ENCODE peak calls at places on chromosome 16, in seven cellular contexts. U, C, L, P, H, W and Q are unnamed samples. For H3K4me1, the result is how much of the 10 kb centered on the place peaks cover.

GRCh38 chr16:13480801-13481200 is 439.2 kb upstream of the ERCC4 start:
- DNase-seq in P (no peak), H (no peak), L (no peak), U (no peak), C (no peak), W (no peak), Q (no peak)

GRCh38 chr16:66988197-66988788 is at the start of gene CES4A:
- DNase-seq in H (peak), C (no peak), L (no peak), P (peak), W (no peak), U (peak), Q (peak)

GRCh38 chr16:26665166-26665939 is 401.4 kb upstream of the C16orf82 start:
- DNase-seq in U (no peak), H (no peak), C (no peak), L (no peak), W (no peak), P (no peak), Q (no peak)

GRCh38 chr16:50557046-50557445 is 8.8 kb downstream of the NKD1 start:
- DNase-seq in L (no peak), C (no peak), W (no peak), U (no peak), P (no peak), H (no peak), Q (no peak)

GRCh38 chr16:82232806-82233205 is 62.8 kb upstream of the MPHOSPH6 start:
- DNase-seq in P (no peak), L (no peak), U (no peak), W (no peak), H (no peak), C (no peak), Q (no peak)

GRCh38 chr16:82368041-82368440 is 198.0 kb upstream of the MPHOSPH6 start:
- DNase-seq in C (peak), P (peak), U (peak), L (peak), H (peak), W (no peak), Q (peak)

GRCh38 chr16:75620326-75621169 is 2.5 kb downstream of the ADAT1 start:
- DNase-seq in P (no peak), H (no peak), U (no peak), C (no peak), L (peak), W (peak), Q (no peak)

GRCh38 chr16:88681709-88682451 is 4.4 kb downstream of the SNAI3 start:
- DNase-seq in H (peak), P (peak), C (peak), W (peak), L (peak), U (no peak), Q (no peak)

GRCh38 chr16:24131294-24131693 is 124.8 kb upstream of the CACNG3 start:
- DNase-seq in U (no peak), L (no peak), H (no peak), W (no peak), P (no peak), C (no peak), Q (no peak)

GRCh38 chr16:24208710-24209109 is 47.4 kb upstream of the CACNG3 start:
- DNase-seq in C (no peak), P (no peak), W (no peak), U (no peak), L (no peak), H (no peak), Q (no peak)

GRCh38 chr16:19884611-19885455 is at the start of gene GPRC5B:
- DNase-seq in C (peak), W (peak), U (peak), L (peak), P (peak), H (peak), Q (peak)

GRCh38 chr16:88747588-88748301 is 37.3 kb downstream of the PIEZO1 start:
- DNase-seq in H (no peak), L (peak), C (no peak), W (peak), U (no peak), P (no peak), Q (no peak)

GRCh38 chr16:16857012-16857411 is 478.1 kb downstream of the NPIPA7 start:
- DNase-seq in L (no peak), U (no peak), W (no peak), H (no peak), C (no peak), P (no peak), Q (no peak)

GRCh38 chr16:50731130-50731988 is 10.5 kb upstream of the CYLD start:
- DNase-seq in L (no peak), W (no peak), P (no peak), H (no peak), U (no peak), C (no peak), Q (no peak)

GRCh38 chr16:77402118-77402517 is 32.7 kb downstream of the ADAMTS18 start:
- DNase-seq in P (no peak), L (no peak), C (no peak), W (no peak), H (no peak), U (peak), Q (no peak)

GRCh38 chr16:31382485-31383161 is 10.5 kb upstream of the ITGAD start:
- DNase-seq in P (peak), W (peak), H (peak), C (peak), L (peak), U (peak), Q (peak)

GRCh38 chr16:48534601-48535340 is 75.2 kb downstream of the N4BP1 start:
- DNase-seq in P (no peak), U (no peak), L (no peak), H (no peak), W (no peak), C (no peak), Q (no peak)

GRCh38 chr16:48014349-48015135 is 141.3 kb downstream of the ABCC12 start:
- DNase-seq in L (no peak), P (peak), H (peak), W (no peak), C (no peak), U (no peak), Q (no peak)

GRCh38 chr16:14148569-14148968 is 77.5 kb downstream of the MRTFB start:
- DNase-seq in C (no peak), L (no peak), H (peak), W (no peak), P (peak), U (no peak), Q (no peak)

GRCh38 chr16:75420987-75421819 is 12.1 kb downstream of the CFDP1 start:
- DNase-seq in L (no peak), P (peak), H (peak), C (peak), W (peak), U (no peak), Q (peak)

GRCh38 chr16:75697571-75697970 is 3.7 kb downstream of the DUXB start:
- DNase-seq in H (no peak), C (no peak), P (no peak), L (no peak), U (no peak), W (no peak), Q (no peak)

GRCh38 chr16:47779201-47780016 is 318.3 kb downstream of the PHKB start:
- DNase-seq in H (peak), P (peak), C (no peak), W (no peak), L (peak), U (peak), Q (peak)

GRCh38 chr16:78976212-78976611 is 624.3 kb downstream of the MAF start:
- DNase-seq in C (no peak), H (no peak), U (no peak), P (no peak), W (no peak), L (no peak), Q (no peak)

GRCh38 chr16:81319221-81319912 is 4.6 kb downstream of the GAN start:
- DNase-seq in L (no peak), W (no peak), U (peak), C (no peak), P (peak), H (peak), Q (peak)

GRCh38 chr16:75197522-75198134 is 9.3 kb downstream of the CTRB2 start:
- DNase-seq in W (no peak), U (no peak), L (no peak), H (no peak), C (no peak), P (no peak), Q (no peak)

GRCh38 chr16:76226011-76226410 is 51.2 kb upstream of the CNTNAP4 start:
- DNase-seq in U (no peak), W (no peak), L (no peak), P (no peak), H (no peak), C (no peak), Q (peak)

GRCh38 chr16:24051125-24051524 is 205.0 kb upstream of the CACNG3 start:
- DNase-seq in U (no peak), P (no peak), W (no peak), C (no peak), H (no peak), L (no peak), Q (no peak)

GRCh38 chr16:90057738-90058173 is 19.4 kb downstream of the PRDM7 start:
- DNase-seq in H (peak), L (no peak), U (no peak), W (no peak), C (no peak), P (peak), Q (no peak)

GRCh38 chr16:54288592-54289241 is 2.1 kb upstream of the IRX3 start:
- DNase-seq in H (no peak), L (no peak), U (no peak), P (no peak), W (no peak), C (no peak), Q (no peak)

GRCh38 chr16:60217787-60218186 is 1483.7 kb upstream of the GOT2 start:
- DNase-seq in L (no peak), P (no peak), U (no peak), W (no peak), H (no peak), C (no peak), Q (no peak)

GRCh38 chr16:3732171-3732570 is 14.8 kb upstream of the TRAP1 start:
- DNase-seq in U (no peak), H (no peak), C (no peak), W (no peak), L (no peak), P (no peak), Q (no peak)

GRCh38 chr16:11258553-11259287 is 2.7 kb upstream of the SOCS1 start:
- DNase-seq in L (peak), P (no peak), U (peak), C (peak), W (peak), H (no peak), Q (peak)

GRCh38 chr16:81615411-81615810 is 163.7 kb upstream of the PLCG2 start:
- DNase-seq in L (no peak), H (no peak), U (no peak), P (no peak), C (no peak), W (no peak), Q (no peak)

GRCh38 chr16:15786501-15786900 is 70.3 kb downstream of the MYH11 start:
- DNase-seq in U (no peak), P (no peak), C (no peak), W (no peak), L (no peak), H (no peak), Q (no peak)
- H3K4me1 ChIP-seq in U (under half), P (under half), C (under half), W (under half), L (under half), H (under half), Q (under half)

GRCh38 chr16:8547756-8548155 is 42.6 kb downstream of the TMEM114 start:
- DNase-seq in H (no peak), P (no peak), C (no peak), L (no peak), U (no peak), W (no peak), Q (no peak)

GRCh38 chr16:8541868-8542267 is 48.4 kb downstream of the TMEM114 start:
- DNase-seq in W (no peak), P (no peak), L (no peak), U (no peak), H (no peak), C (no peak), Q (no peak)

GRCh38 chr16:8548166-8548565 is 42.1 kb downstream of the TMEM114 start:
- DNase-seq in L (no peak), H (no peak), U (no peak), W (peak), P (no peak), C (no peak), Q (no peak)

GRCh38 chr16:8537691-8538342 is 52.5 kb downstream of the TMEM114 start:
- DNase-seq in W (no peak), P (no peak), C (no peak), U (no peak), H (no peak), L (no peak), Q (no peak)

DNA sequence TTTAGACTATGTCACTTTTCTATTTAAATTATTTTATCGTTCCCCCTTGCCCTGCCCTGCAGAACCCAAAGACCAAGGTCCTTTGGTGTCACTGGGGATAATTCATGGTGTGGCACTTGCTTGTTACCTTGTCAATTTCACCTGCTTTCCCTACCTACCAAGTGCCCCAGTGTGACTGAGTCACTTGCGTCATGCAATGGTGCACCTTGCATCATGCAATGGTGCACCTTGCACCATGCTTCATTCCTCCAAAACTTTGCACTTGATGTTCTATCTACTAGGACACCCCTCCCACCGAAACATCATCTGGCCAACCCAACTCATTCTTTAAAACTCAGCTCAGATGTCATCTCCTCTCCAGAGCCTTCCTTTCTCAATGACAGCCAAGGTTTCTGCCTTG is 47.1 kb downstream of the TMEM114 start:
- DNase-seq in L (no peak), W (no peak), P (no peak), C (no peak), U (no peak), H (no peak), Q (no peak)
- H3K4me1 ChIP-seq in L (under half), W (under half), P (under half), C (under half), U (under half), H (under half), Q (under half)

GRCh38 chr16:2037631-2038358 is 9.8 kb downstream of the NTHL1 start:
- DNase-seq in W (no peak), H (no peak), C (no peak), L (no peak), P (no peak), U (no peak), Q (no peak)

GRCh38 chr16:2039286-2040030 is 8.2 kb downstream of the NTHL1 start:
- DNase-seq in W (peak), U (no peak), P (peak), H (peak), C (peak), L (no peak), Q (peak)

GRCh38 chr16:2040031-2040430 is 7.6 kb downstream of the NTHL1 start:
- DNase-seq in C (peak), L (no peak), H (no peak), W (no peak), P (no peak), U (no peak), Q (peak)

GRCh38 chr16:2037115-2037514 is 10.4 kb downstream of the NHERF2 start:
- DNase-seq in L (no peak), U (no peak), C (no peak), P (no peak), H (no peak), W (no peak), Q (no peak)

DNA sequence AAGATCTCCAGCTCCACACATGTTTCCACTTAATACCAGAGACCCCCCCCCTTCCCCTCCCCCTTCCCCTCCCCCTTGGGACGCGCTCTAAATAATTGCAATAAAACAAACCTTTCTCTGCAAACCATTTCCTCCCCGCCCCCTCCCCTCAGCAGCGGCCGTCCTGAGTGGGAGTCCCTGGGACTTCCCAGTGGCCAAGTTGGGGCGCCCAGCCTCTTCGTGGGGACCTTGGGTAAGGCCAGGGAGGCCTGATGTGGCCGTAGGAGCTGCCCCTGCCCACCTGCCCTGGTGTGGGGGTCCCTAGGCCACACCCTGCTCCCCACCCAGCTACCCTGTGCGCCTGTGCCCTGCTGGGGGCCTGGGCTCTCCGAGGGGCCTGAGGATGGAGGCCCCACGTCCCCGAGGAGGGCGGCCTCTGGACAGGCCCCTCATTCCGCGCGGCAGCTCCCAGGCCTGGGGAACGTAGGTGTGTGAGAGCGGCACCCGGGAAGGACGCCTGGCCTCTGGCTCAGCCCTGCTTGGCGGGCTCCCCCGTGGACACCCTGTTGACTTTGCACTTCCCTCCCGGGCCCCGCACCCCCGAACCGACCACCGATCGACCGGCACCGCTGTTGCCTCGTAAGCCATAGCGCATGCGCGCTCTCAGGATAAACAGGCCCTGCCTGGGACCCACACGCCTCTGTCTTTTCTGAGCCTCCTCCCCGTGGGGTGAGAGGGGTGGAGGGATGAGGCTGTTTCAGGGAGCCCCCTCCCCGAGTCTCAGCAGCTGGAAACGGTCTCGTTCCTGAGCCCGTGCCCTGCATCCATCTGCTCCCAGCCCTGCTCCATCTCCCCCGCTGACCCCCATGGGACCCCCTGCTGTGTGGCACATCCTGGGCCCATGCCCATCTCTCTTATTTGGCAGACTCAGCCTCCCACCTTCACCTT is 9.0 kb downstream of the NTHL1 start:
- DNase-seq in C (peak), L (no peak), P (no peak), U (no peak), W (no peak), H (no peak), Q (no peak)
- H3K4me1 ChIP-seq in C (half or more), L (under half), P (half or more), U (under half), W (half or more), H (half or more), Q (under half)

GRCh38 chr16:85138073-85138824 is 26.0 kb upstream of the CIBAR2 start:
- DNase-seq in H (no peak), W (no peak), L (no peak), P (no peak), U (no peak), C (no peak), Q (no peak)

GRCh38 chr16:85137323-85138072 is 25.2 kb upstream of the CIBAR2 start:
- DNase-seq in L (no peak), P (peak), U (peak), H (peak), W (peak), C (peak), Q (peak)

GRCh38 chr16:85140455-85141012 is 28.3 kb upstream of the CIBAR2 start:
- DNase-seq in U (no peak), C (no peak), W (no peak), L (no peak), H (no peak), P (no peak), Q (no peak)

GRCh38 chr16:85139888-85140339 is 27.6 kb upstream of the CIBAR2 start:
- DNase-seq in H (no peak), L (no peak), W (no peak), C (no peak), P (no peak), U (no peak), Q (no peak)

GRCh38 chr16:85138825-85139627 is 26.8 kb upstream of the CIBAR2 start:
- DNase-seq in C (no peak), U (no peak), P (no peak), W (no peak), L (no peak), H (no peak), Q (no peak)
- H3K4me1 ChIP-seq in C (half or more), U (under half), P (under half), W (under half), L (under half), H (under half), Q (under half)

DNA sequence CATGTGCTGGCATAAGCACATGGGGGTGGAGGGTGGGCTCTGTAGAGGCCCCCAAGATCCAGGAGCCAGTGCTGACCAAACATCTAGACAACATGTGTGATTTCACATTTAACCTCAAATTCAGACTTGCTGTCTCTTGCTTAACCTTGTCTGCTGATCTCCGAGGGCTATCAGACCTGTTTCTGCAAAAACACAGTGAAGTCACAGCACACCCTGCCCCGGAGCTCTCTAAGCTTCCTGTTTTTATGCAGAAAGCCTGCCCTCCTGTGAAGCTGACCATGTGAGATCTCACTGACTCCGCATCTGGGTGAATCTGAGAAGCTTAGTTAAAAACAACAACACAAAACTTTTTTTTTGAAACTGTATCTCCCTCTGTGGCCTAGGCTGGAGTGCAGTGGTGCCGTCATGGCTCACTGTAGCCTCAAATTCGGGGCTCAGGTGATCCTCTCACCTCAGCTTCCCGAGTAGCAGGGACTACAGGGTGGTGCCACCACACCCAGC is 6.6 kb upstream of the DPEP2 start:
- DNase-seq in H (no peak), U (no peak), C (no peak), P (no peak), W (peak), L (peak), Q (peak)
- H3K4me1 ChIP-seq in H (under half), U (under half), C (under half), P (under half), W (under half), L (half or more), Q (under half)

GRCh38 chr16:30091474-30092372 is at the start of gene TBX6:
- DNase-seq in W (peak), C (peak), L (peak), U (peak), P (peak), H (peak), Q (peak)

GRCh38 chr16:30088237-30088831 is 3.4 kb downstream of the TBX6 start:
- DNase-seq in L (no peak), U (no peak), C (no peak), P (no peak), W (no peak), H (no peak), Q (no peak)

GRCh38 chr16:30088832-30089624 is 2.7 kb downstream of the TBX6 start:
- DNase-seq in W (no peak), U (no peak), L (no peak), H (no peak), C (no peak), P (no peak), Q (no peak)

GRCh38 chr16:30092373-30093010 is 768 bp upstream of the TBX6 start:
- DNase-seq in W (peak), L (peak), P (peak), U (peak), H (peak), C (peak), Q (peak)

GRCh38 chr16:30090607-30091332 is 954 bp downstream of the TBX6 start:
- DNase-seq in L (no peak), H (no peak), C (no peak), U (peak), W (no peak), P (no peak), Q (no peak)
- H3K4me1 ChIP-seq in L (half or more), H (under half), C (half or more), U (under half), W (under half), P (under half), Q (under half)

GRCh38 chr16:85211247-85211910 is 99.1 kb upstream of the CIBAR2 start:
- DNase-seq in P (peak), C (peak), L (no peak), U (no peak), W (no peak), H (no peak), Q (peak)
- H3K4me1 ChIP-seq in P (under half), C (half or more), L (under half), U (under half), W (under half), H (under half), Q (under half)

GRCh38 chr16:85584989-85585388 is 28.1 kb upstream of the GSE1 start:
- DNase-seq in H (no peak), L (no peak), U (no peak), C (no peak), W (no peak), P (no peak), Q (no peak)
- H3K4me1 ChIP-seq in H (under half), L (under half), U (under half), C (under half), W (under half), P (under half), Q (under half)

GRCh38 chr16:58127033-58127556 is 2.1 kb downstream of the CFAP20 start:
- DNase-seq in P (peak), C (no peak), L (peak), H (peak), W (no peak), U (no peak), Q (peak)
- H3K4me1 ChIP-seq in P (under half), C (half or more), L (half or more), H (under half), W (under half), U (under half), Q (half or more)